ENCODE peak calls at places on chromosome 17, in six cellular contexts. L is OCI-LY7, Q is neural progenitor cell, D is GM23248, R is GM23338, B is PC-3. O is an unnamed sample.
A peak's percentile ranks its signal among the peaks of the same experiment; 100 is the strongest.

GRCh38 chr17:29148790-29149430 is 31.3 kb downstream of the MYO18A start:
- DNase-seq in D (peak; percentile 94), B (peak; percentile 89), L (peak; percentile 95), Q (peak; percentile 97), R (peak; percentile 97), O (peak; percentile 97)

GRCh38 chr17:20289984-20290383 is 177.4 kb downstream of the LGALS9B start:
- DNase-seq in D (no peak), R (no peak), L (no peak), B (no peak), Q (no peak), O (no peak)

GRCh38 chr17:17032131-17032692 is 10.0 kb upstream of the MPRIP start:
- DNase-seq in L (no peak), R (no peak), D (peak; percentile 97), Q (peak; percentile 18), B (peak; percentile 95), O (peak; percentile 69)

GRCh38 chr17:39800540-39800939 is 62.8 kb downstream of the GRB7 start:
- DNase-seq in L (peak; percentile 88), B (no peak), D (no peak), R (peak; percentile 22), Q (no peak), O (no peak)

GRCh38 chr17:21375757-21376584 is at the start of gene KCNJ12:
- DNase-seq in B (peak; percentile 50), D (peak; percentile 52), L (no peak), Q (peak; percentile 80), R (peak; percentile 82), O (peak; percentile 39)

GRCh38 chr17:8563981-8564602 is 66.4 kb downstream of the MYH10 start:
- DNase-seq in R (no peak), D (peak; percentile 54), Q (no peak), L (no peak), B (no peak), O (no peak)

GRCh38 chr17:58534901-58535421 is 20.5 kb upstream of the MTMR4 start:
- DNase-seq in Q (no peak), R (no peak), D (peak; percentile 80), B (peak; percentile 53), L (no peak), O (no peak)

GRCh38 chr17:17391575-17392370 is 85.0 kb upstream of the MED9 start:
- DNase-seq in D (peak; percentile 13), L (peak; percentile 43), R (peak; percentile 22), Q (no peak), B (peak; percentile 32), O (no peak)

GRCh38 chr17:42274812-42275526 is 1.2 kb downstream of the STAT5B start:
- DNase-seq in R (no peak), Q (no peak), B (no peak), D (peak; percentile 65), L (no peak), O (no peak)

GRCh38 chr17:17682737-17683675 is 1.7 kb downstream of the RAI1 start:
- DNase-seq in Q (peak; percentile 82), L (peak; percentile 65), B (peak; percentile 69), D (peak; percentile 97), R (peak; percentile 75), O (peak; percentile 90)

GRCh38 chr17:2883544-2884203 is 87.4 kb downstream of the RAP1GAP2 start:
- DNase-seq in D (peak; percentile 80), B (peak; percentile 70), R (no peak), Q (no peak), L (no peak), O (peak; percentile 40)

GRCh38 chr17:65181237-65182061 is 44.3 kb downstream of the RGS9 start:
- DNase-seq in R (no peak), D (no peak), Q (no peak), B (no peak), L (peak; percentile 74), O (no peak)

GRCh38 chr17:38705523-38705802 is 390 bp downstream of the MLLT6 start:
- DNase-seq in Q (no peak), R (peak; percentile 45), D (peak; percentile 52), L (peak; percentile 46), B (no peak), O (peak; percentile 49)

DNA sequence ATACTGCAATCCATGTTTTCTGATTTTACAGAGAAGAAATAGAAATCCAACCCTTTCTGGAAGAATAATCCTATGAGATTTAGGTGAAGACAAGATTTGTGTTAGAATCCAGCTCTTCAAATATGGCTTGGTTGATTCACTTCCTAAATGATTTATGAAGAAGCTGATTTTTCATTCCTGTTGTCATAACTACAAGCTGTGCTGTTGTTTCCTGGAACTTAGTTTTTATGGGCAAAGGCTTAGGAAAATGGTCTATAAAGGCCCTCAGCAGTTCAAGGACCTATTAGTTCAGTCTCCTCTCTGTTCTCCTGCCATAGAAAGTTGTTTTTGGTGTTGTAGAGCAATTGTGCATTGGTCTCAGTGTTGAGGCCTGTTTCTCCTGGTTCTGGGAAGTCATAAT is 174.2 kb upstream of the FAM20A start:
- DNase-seq in L (no peak), R (no peak), B (peak; percentile 45), Q (no peak), D (peak; percentile 39), O (no peak)
- TF ChIP-seq EZH2phosphoT487 in L (no peak), R (no peak), B (no peak), Q (no peak), D (no peak), O (no peak)

DNA sequence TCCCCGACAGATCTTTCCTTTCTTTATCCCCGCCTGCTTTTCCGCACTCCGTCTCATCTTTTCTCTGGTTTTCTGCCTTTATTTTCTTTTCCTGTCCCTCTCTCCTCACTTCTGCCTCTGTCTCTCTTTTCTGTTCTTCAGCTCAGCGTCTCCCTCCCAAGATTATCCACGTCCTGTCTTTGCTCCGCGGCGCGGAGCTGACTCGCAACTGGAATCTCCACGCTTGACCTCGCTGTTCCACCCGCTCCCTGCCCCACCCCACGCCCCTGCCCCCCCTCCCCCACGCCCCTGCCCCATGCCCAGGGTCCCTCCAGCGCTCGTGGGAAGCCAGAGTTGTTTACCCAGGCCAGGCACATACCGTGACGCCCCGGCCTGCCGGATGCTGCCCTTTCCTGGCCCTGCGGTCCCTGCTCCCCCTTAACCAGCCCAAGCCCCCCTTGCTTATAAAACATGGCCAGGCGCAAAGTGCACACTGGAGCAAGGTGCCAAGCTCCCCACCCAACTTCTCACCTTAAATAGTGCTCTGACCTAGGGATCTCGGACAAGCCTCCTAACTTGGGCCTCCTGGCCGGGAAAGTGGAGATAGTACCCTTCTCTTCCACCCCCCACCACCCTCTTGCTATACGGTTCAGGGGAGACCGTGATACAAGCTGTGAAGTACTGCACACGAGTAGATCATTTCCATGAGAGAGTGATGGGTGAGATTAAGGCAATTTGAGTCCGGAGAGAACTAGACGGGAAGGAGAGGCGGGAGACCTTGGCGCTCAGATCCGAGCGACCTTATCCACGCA is 4.7 kb upstream of the LHX1 start:
- DNase-seq in B (no peak), Q (no peak), R (no peak), D (no peak), L (no peak), O (no peak)
- H3K4me1 ChIP-seq in B (peaks cover 4% of the 10 kb centered on the region), Q (peaks cover 79% of the 10 kb centered on the region), R (peaks cover 77% of the 10 kb centered on the region), D (no peaks in the 10 kb centered on the region), L (peaks cover 13% of the 10 kb centered on the region), O (peaks cover 41% of the 10 kb centered on the region)

GRCh38 chr17:37041931-37042330 is 93.2 kb downstream of the AATF start:
- DNase-seq in Q (no peak), B (no peak), D (no peak), L (no peak), R (no peak), O (no peak)
- TF ChIP-seq EZH2phosphoT487 in Q (no peak), B (no peak), D (no peak), L (no peak), R (no peak), O (no peak)

DNA sequence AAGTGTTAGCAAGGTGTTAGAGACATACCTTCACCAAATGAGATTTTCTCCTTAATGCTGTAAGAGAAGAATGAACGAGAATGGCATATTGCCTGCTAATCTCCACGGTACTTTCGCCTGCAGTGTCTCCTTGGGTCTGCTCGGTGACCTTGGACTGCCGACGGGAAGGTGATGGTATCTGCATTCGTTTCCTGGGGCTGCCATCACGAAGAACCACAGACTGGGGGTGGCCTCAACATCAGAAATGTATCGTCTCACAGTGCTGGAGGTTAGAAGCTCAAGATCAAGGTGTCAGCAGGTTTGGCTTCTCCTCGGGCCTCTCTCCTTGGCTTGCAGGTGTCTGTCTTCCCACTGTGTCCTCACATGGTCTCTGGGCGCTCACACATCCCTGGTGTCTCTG is 86.3 kb upstream of the TNRC6C start:
- DNase-seq in R (no peak), Q (no peak), B (no peak), D (no peak), L (no peak), O (no peak)
- H3K4me1 ChIP-seq in R (peaks cover 5% of the 10 kb centered on the region), Q (peaks cover 9% of the 10 kb centered on the region), B (no peaks in the 10 kb centered on the region), D (peaks cover 12% of the 10 kb centered on the region), L (peaks cover 69% of the 10 kb centered on the region), O (no peaks in the 10 kb centered on the region)

GRCh38 chr17:80942360-80943345 is 49.0 kb upstream of the CHMP6 start:
- DNase-seq in R (no peak), L (no peak), B (no peak), Q (no peak), D (peak; percentile 89), O (peak; percentile 65)
- TF ChIP-seq EZH2phosphoT487 in R (no peak), L (no peak), B (no peak), Q (no peak), D (no peak), O (no peak)

DNA sequence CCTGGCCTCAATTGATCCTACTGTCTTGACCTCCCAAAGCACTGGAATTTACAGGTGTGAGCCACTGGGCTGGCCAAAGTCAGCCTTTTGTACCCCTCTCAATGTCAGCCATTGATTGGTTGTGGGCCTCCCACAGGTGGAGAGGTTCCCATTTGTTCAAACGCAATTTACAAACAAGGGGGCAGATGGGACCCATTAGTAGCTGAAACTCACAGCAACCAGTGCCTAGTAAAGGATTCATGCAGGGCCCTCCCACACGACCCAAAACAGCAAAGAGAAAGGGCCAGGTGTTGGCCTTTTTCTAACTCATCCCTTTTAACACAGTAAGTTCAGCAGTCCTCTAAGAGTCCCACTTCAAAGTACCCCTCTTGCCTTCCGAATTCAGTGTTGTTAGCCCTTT is 89.2 kb downstream of the PITPNC1 start:
- DNase-seq in R (no peak), B (no peak), D (no peak), L (peak; percentile 55), Q (no peak), O (no peak)
- H3K4me1 ChIP-seq in R (peaks cover 28% of the 10 kb centered on the region), B (no peaks in the 10 kb centered on the region), D (no peaks in the 10 kb centered on the region), L (peaks cover 46% of the 10 kb centered on the region), Q (peaks cover 14% of the 10 kb centered on the region), O (peaks cover 7% of the 10 kb centered on the region)

DNA sequence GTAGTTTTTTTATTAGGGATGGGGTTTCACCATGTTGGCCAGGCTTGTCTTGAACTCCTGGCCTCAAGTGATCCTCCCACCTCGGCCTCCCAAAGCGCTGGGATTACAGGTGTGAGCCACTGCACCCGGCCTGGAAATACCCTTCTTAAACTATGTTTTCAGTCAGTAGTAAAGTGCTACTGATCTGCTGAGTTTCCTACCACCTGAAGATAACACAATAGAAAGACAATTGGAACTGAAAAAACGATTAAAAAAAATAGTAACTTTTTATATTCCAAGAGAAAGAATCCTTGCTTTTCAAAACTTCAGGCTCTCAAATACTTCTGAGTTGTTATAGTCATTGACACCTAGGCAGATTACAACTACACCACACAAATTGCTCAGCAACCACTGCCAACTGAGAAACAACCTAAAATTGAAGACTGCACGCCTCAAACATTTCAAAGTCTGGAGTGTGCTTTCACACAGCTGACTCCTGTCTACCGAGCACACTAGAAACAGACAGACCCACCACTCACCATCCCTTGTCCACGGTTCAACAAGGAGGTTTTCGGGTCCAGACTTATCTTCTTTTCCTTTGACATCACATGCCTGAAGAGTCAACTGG is 40.9 kb downstream of the ZZEF1 start:
- DNase-seq in R (no peak), B (no peak), Q (no peak), L (no peak), D (no peak), O (no peak)
- TF ChIP-seq EZH2phosphoT487 in R (no peak), B (no peak), Q (no peak), L (no peak), D (no peak), O (no peak)